ENCODE peak calls at places on chromosomes 6 and 20, in nine cellular contexts. X is adrenal gland, B is stomach, I is ovary, J is Peyer's patch, H is esophagus muscularis mucosa, D is upper lobe of left lung, L is HepG2, Y is breast epithelium. K is an unnamed sample.

GRCh38 chr20:57882451-57883161 is 172.8 kb upstream of the PMEPA1 start:
- DNase-seq in X (no peak), B (no peak), I (no peak), J (no peak), H (no peak), D (no peak), L (no peak), Y (no peak), K (peak)

GRCh38 chr20:58570181-58570859 is 55.1 kb upstream of the APCDD1L start:
- DNase-seq in X (no peak), B (no peak), I (no peak), J (no peak), H (no peak), D (no peak), L (no peak), Y (no peak), K (no peak)

GRCh38 chr6:71419217-71419953 is 130.8 kb downstream of the OGFRL1 start:
- DNase-seq in X (no peak), B (no peak), I (no peak), J (no peak), H (no peak), D (peak), L (no peak), Y (peak), K (no peak)

GRCh38 chr6:16602035-16602434 is 159.2 kb downstream of the ATXN1 start:
- DNase-seq in X (no peak), B (no peak), I (no peak), J (no peak), H (peak), D (no peak), L (no peak), Y (no peak), K (no peak)

GRCh38 chr6:34295721-34296120 is 46.9 kb upstream of the SMIM29 start:
- DNase-seq in X (no peak), B (no peak), I (no peak), J (no peak), H (no peak), D (no peak), L (no peak), Y (no peak), K (no peak)

GRCh38 chr20:3461191-3461874 is 9.5 kb upstream of the ATRN start:
- DNase-seq in X (no peak), B (no peak), I (no peak), J (no peak), H (peak), D (no peak), L (no peak), Y (no peak), K (no peak)

GRCh38 chr6:11374036-11375010 is 141.9 kb upstream of the NEDD9 start:
- DNase-seq in X (no peak), B (no peak), I (no peak), J (no peak), H (no peak), D (no peak), L (peak), Y (no peak), K (no peak)

GRCh38 chr20:23320317-23320716 is 30.3 kb upstream of the NXT1 start:
- DNase-seq in X (no peak), B (no peak), I (no peak), J (no peak), H (no peak), D (no peak), L (peak), Y (no peak), K (no peak)

GRCh38 chr6:151087861-151088598 is 151.7 kb upstream of the AKAP12 start:
- DNase-seq in X (peak), B (no peak), I (peak), J (no peak), H (no peak), D (no peak), L (peak), Y (no peak), K (no peak)

GRCh38 chr6:107337342-107337741 is 122.0 kb downstream of the PDSS2 start:
- DNase-seq in X (no peak), B (no peak), I (no peak), J (no peak), H (no peak), D (no peak), L (no peak), Y (no peak), K (no peak)

GRCh38 chr6:55239099-55239498 is 64.8 kb downstream of the HCRTR2 start:
- DNase-seq in X (no peak), B (no peak), I (no peak), J (no peak), H (no peak), D (no peak), L (no peak), Y (no peak), K (no peak)

GRCh38 chr6:136060759-136061158 is 189.4 kb downstream of the MTFR2 start:
- DNase-seq in X (no peak), B (no peak), I (no peak), J (no peak), H (no peak), D (no peak), L (no peak), Y (no peak), K (no peak)

GRCh38 chr6:37783025-37783825 is 36.3 kb upstream of the ZFAND3 start:
- DNase-seq in X (no peak), B (no peak), I (peak), J (no peak), H (no peak), D (no peak), L (no peak), Y (no peak), K (no peak)

GRCh38 chr6:25899580-25900408 is 25.8 kb upstream of the SLC17A3 start:
- DNase-seq in X (peak), B (no peak), I (no peak), J (no peak), H (no peak), D (no peak), L (peak), Y (no peak), K (no peak)

GRCh38 chr6:162726997-162727346 is 594 bp downstream of the PRKN start:
- DNase-seq in X (no peak), B (no peak), I (no peak), J (no peak), H (no peak), D (no peak), L (no peak), Y (no peak), K (no peak)

GRCh38 chr6:1409774-1410465 is 20.5 kb downstream of the FOXF2 start:
- DNase-seq in X (no peak), B (no peak), I (no peak), J (no peak), H (no peak), D (no peak), L (no peak), Y (peak), K (no peak)

GRCh38 chr6:147774856-147775255 is 266.4 kb downstream of the SAMD5 start:
- DNase-seq in X (no peak), B (no peak), I (no peak), J (no peak), H (no peak), D (no peak), L (peak), Y (no peak), K (no peak)

GRCh38 chr6:42175860-42176259 is 2.7 kb downstream of the GUCA1A start:
- DNase-seq in X (no peak), B (no peak), I (no peak), J (no peak), H (no peak), D (no peak), L (peak), Y (no peak), K (no peak)

GRCh38 chr6:156190270-156190669 is 586.9 kb upstream of the ARID1B start:
- DNase-seq in X (no peak), B (no peak), I (no peak), J (no peak), H (no peak), D (no peak), L (no peak), Y (no peak), K (no peak)

GRCh38 chr6:167829513-167829912 is 2.8 kb downstream of the AFDN start:
- DNase-seq in X (no peak), B (no peak), I (no peak), J (no peak), H (no peak), D (no peak), L (no peak), Y (no peak), K (no peak)

GRCh38 chr6:131917318-131917717 is 33.9 kb downstream of the CCN2 start:
- DNase-seq in X (no peak), B (no peak), I (no peak), J (no peak), H (no peak), D (no peak), L (no peak), Y (no peak), K (no peak)

GRCh38 chr6:169990095-169991030 is 238.9 kb downstream of the ERMARD start:
- DNase-seq in X (peak), B (peak), I (no peak), J (peak), H (no peak), D (peak), L (no peak), Y (no peak), K (no peak)

GRCh38 chr6:106883808-106884262 is 90.7 kb downstream of the CD24 start:
- DNase-seq in X (no peak), B (no peak), I (no peak), J (no peak), H (no peak), D (no peak), L (peak), Y (no peak), K (no peak)

GRCh38 chr6:133368664-133369063 is 127.5 kb downstream of the EYA4 start:
- DNase-seq in X (no peak), B (no peak), I (no peak), J (no peak), H (no peak), D (no peak), L (peak), Y (no peak), K (no peak)

GRCh38 chr20:44209691-44210421 is 715 bp downstream of the OSER1 start:
- DNase-seq in X (no peak), B (peak), I (no peak), J (no peak), H (no peak), D (no peak), L (no peak), Y (no peak), K (no peak)

GRCh38 chr6:27059621-27060425 is 187.7 kb upstream of the PRSS16 start:
- DNase-seq in X (no peak), B (no peak), I (no peak), J (no peak), H (no peak), D (no peak), L (peak), Y (no peak), K (no peak)

GRCh38 chr6:1390071-1390804 is 862 bp downstream of the FOXF2 start:
- DNase-seq in X (no peak), B (no peak), I (no peak), J (no peak), H (no peak), D (peak), L (no peak), Y (no peak), K (no peak)

GRCh38 chr6:30885999-30886896 is 1.9 kb downstream of the DDR1 start:
- DNase-seq in X (peak), B (peak), I (peak), J (peak), H (no peak), D (no peak), L (peak), Y (peak), K (peak)

GRCh38 chr6:169950558-169950957 is 199.1 kb downstream of the ERMARD start:
- DNase-seq in X (no peak), B (peak), I (no peak), J (peak), H (peak), D (no peak), L (no peak), Y (no peak), K (no peak)

GRCh38 chr6:47414517-47415167 is 62.9 kb upstream of the CD2AP start:
- DNase-seq in X (peak), B (no peak), I (no peak), J (no peak), H (no peak), D (no peak), L (peak), Y (no peak), K (no peak)

GRCh38 chr6:33826537-33826936 is 22.7 kb upstream of the MLN start:
- DNase-seq in X (no peak), B (peak), I (no peak), J (no peak), H (no peak), D (no peak), L (no peak), Y (no peak), K (no peak)

GRCh38 chr20:35617397-35618031 is 1.9 kb downstream of the SPAG4 start:
- DNase-seq in X (peak), B (peak), I (peak), J (no peak), H (no peak), D (peak), L (peak), Y (no peak), K (peak)

GRCh38 chr20:35618032-35618371 is 2.4 kb downstream of the SPAG4 start:
- DNase-seq in X (no peak), B (no peak), I (no peak), J (no peak), H (no peak), D (no peak), L (no peak), Y (no peak), K (no peak)

GRCh38 chr20:35619196-35620095 is 3.8 kb downstream of the SPAG4 start:
- DNase-seq in X (peak), B (peak), I (peak), J (peak), H (peak), D (peak), L (peak), Y (peak), K (no peak)

GRCh38 chr20:35616465-35617396 is 1.1 kb downstream of the SPAG4 start:
- DNase-seq in X (peak), B (peak), I (peak), J (peak), H (no peak), D (peak), L (peak), Y (peak), K (peak)

DNA sequence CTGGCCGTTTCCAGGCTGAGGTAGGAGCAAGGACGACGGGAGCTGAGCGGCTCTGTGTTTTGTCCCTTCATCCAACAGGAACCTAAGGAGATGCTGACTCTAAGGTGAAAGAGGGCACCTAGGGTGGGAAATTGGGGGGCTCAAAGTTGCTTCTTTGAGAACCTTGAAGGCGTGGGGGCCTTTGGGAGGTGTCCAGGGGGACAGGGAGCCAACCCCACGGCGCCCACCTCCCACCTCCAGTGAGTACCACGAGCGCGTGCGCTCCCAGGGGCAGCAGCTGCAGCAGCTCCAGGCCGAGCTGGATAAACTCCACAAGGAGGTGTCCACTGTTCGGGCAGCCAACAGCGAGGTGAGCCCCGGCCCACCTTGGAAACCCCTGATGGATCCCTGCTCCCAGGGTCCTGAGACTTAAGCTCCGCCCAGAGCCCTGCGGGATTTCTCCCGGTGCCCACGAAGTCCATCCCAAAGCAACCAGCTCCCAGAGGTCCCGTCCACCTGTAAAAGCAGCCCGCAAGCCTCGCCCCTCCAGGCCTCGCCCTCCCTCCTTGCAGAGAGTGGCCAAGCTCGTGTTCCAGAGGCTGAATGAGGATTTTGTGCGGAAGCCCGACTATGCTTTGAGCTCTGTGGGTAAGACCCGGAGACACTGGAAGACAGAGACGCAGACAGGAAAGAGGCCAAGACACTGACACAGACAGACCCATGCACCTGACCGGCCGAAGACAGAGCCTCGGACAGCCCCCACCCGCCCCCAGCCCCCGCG is 2.9 kb downstream of the SPAG4 start:
- DNase-seq in X (peak), B (no peak), I (peak), J (no peak), H (no peak), D (peak), L (no peak), Y (no peak), K (no peak)
- TF ChIP-seq POLR2A in X (no peak), B (no peak), I (no peak), J (no peak), H (no peak), D (no peak), L (peak), Y (no peak), K (no peak)

GRCh38 chr6:36668601-36669390 is 9.7 kb upstream of the CDKN1A start:
- DNase-seq in X (no peak), B (no peak), I (no peak), J (no peak), H (no peak), D (no peak), L (no peak), Y (no peak), K (no peak)

GRCh38 chr6:36663504-36664446 is 14.7 kb upstream of the CDKN1A start:
- DNase-seq in X (no peak), B (no peak), I (no peak), J (no peak), H (no peak), D (no peak), L (no peak), Y (no peak), K (no peak)

GRCh38 chr6:36670271-36670670 is 8.2 kb upstream of the CDKN1A start:
- DNase-seq in X (no peak), B (no peak), I (no peak), J (no peak), H (no peak), D (no peak), L (no peak), Y (no peak), K (no peak)

GRCh38 chr6:36665180-36665579 is 13.3 kb upstream of the CDKN1A start:
- DNase-seq in X (no peak), B (no peak), I (no peak), J (no peak), H (no peak), D (no peak), L (no peak), Y (no peak), K (no peak)

GRCh38 chr6:36666726-36667591 is 11.6 kb upstream of the CDKN1A start:
- DNase-seq in X (peak), B (peak), I (peak), J (no peak), H (no peak), D (peak), L (peak), Y (no peak), K (peak)
- TF ChIP-seq POLR2A in X (no peak), B (no peak), I (no peak), J (no peak), H (no peak), D (no peak), L (peak), Y (no peak), K (peak)

DNA sequence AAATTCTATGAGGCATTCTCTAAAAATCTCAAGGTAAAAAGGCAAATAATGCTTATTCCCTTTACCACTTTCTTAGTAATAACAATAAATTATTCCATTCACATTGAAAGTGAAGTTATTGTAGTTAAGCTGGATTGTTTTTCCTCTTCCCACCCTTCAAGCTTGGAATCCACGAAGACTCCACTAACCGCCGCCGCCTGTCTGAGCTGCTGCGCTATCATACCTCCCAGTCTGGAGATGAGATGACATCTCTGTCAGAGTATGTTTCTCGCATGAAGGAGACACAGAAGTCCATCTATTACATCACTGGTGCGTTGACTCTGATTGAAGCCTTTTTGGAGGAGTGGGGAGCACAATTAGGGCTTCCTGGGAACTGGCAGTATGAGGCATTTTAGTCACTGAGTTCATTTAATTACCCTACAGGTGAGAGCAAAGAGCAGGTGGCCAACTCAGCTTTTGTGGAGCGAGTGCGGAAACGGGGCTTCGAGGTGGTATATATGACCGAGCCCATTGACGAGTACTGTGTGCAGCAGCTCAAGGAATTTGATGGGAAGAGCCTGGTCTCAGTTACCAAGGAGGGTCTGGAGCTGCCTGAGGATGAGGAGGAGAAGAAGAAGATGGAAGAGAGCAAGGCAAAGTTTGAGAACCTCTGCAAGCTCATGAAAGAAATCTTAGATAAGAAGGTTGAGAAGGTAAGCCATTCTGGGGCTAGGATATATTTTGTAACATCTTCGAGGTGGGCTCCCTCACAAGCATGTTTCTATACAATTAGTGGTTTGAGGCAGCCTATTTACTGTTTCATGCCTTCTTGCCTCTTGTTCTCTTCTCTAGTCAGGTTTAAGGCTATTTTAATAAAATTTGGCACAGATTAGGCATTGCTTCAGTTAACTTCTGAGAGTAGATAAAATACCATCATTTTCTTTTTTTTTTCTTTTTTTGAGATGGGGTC is 4.9 kb downstream of the HSP90AB1 start:
- DNase-seq in X (no peak), B (no peak), I (no peak), J (no peak), H (no peak), D (no peak), L (no peak), Y (no peak), K (no peak)
- TF ChIP-seq POLR2A in X (no peak), B (no peak), I (no peak), J (no peak), H (no peak), D (no peak), L (no peak), Y (no peak), K (no peak)

GRCh38 chr6:149566372-149567193 is at the start of gene GINM1:
- DNase-seq in X (peak), B (peak), I (peak), J (peak), H (no peak), D (peak), L (peak), Y (peak), K (peak)
- TF ChIP-seq POLR2A in X (peak), B (no peak), I (peak), J (peak), H (peak), D (peak), L (peak), Y (peak), K (peak)

DNA sequence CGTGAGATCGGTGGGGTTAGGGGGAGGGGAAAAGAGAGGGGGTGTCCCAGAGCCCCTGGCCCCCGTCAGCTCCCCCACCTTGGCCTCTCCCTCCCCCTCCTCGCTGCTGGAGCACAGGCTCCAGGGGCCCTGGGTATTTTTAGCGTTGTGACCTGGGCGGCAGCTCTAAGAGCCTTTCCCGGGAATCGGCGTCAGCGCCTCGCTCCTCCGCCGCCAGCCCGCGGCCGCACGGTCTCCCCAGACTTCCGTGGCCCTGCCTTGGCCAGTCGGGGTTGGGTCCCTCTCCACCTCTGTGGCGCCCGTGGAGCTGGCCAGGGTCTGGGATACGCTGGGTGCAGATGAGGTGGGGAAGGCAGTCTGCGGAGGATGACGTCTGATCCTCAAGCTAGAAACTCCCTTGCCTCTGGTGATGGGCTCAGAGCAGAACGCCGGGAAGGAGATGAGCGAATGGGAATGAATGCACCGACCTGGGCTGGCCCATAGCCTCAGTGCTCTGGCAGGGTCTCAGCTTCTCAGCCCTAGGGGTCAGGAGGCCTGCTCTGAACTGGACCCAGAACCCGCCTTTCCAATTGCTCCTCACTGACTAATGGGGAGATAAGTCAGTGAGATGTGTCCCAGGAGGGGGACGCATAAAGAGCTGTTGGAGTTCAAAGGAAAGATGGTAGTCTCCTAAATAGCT is 883 bp upstream of the DBNDD2 start:
- DNase-seq in X (peak), B (peak), I (no peak), J (peak), H (no peak), D (peak), L (no peak), Y (no peak), K (no peak)
- TF ChIP-seq POLR2A in X (peak), B (no peak), I (no peak), J (peak), H (peak), D (no peak), L (no peak), Y (peak), K (no peak)

K was measured in H54.